ENCODE peak calls at places on chromosomes 3 and 15, in four cellular contexts. D, L, C and I are unnamed samples.

GRCh38 chr3:174100744-174101143 is 703.2 kb downstream of the NLGN1 start:
- DNase-seq in L (no peak), C (no peak), D (no peak), I (no peak)

GRCh38 chr15:34987182-34987488 is 952 bp downstream of the ZNF770 start:
- DNase-seq in C (no peak), L (no peak), D (no peak), I (no peak)

GRCh38 chr3:14126017-14126902 is 1.4 kb downstream of the TMEM43 start:
- DNase-seq in L (peak), D (peak), C (no peak), I (no peak)

GRCh38 chr15:62218841-62219240 is 53.8 kb upstream of the C2CD4B start:
- DNase-seq in C (no peak), D (no peak), L (no peak), I (no peak)

GRCh38 chr3:143037867-143038266 is 36.5 kb downstream of the U2SURP start:
- DNase-seq in D (no peak), C (no peak), L (no peak), I (no peak)

GRCh38 chr15:41043276-41043675 is 72.8 kb downstream of the INO80 start:
- DNase-seq in L (no peak), C (no peak), D (no peak), I (peak)

GRCh38 chr3:88362428-88362827 is 212.7 kb downstream of the C3orf38 start:
- DNase-seq in C (no peak), L (no peak), D (no peak), I (no peak)

GRCh38 chr15:44147636-44148035 is 47.4 kb downstream of the FRMD5 start:
- DNase-seq in D (no peak), L (no peak), C (no peak), I (no peak)

GRCh38 chr3:73637042-73637441 is 12.3 kb upstream of the PDZRN3 start:
- DNase-seq in L (no peak), C (no peak), D (no peak), I (no peak)

GRCh38 chr3:189871384-189871783 is 240.2 kb downstream of the TP63 start:
- DNase-seq in L (no peak), C (no peak), D (no peak), I (no peak)

GRCh38 chr3:99627062-99627826 is 11.2 kb upstream of the COL8A1 start:
- DNase-seq in C (no peak), D (no peak), L (no peak), I (no peak)

GRCh38 chr15:100947760-100948429 is 28.7 kb downstream of the LRRK1 start:
- DNase-seq in D (no peak), C (no peak), L (no peak), I (no peak)

GRCh38 chr15:69679623-69680228 is 227.1 kb downstream of the RPLP1 start:
- DNase-seq in D (no peak), C (no peak), L (no peak), I (no peak)

GRCh38 chr15:101410612-101411011 is 78.9 kb downstream of the PCSK6 start:
- DNase-seq in L (peak), C (no peak), D (no peak), I (no peak)

GRCh38 chr3:47799733-47800132 is 3.2 kb upstream of the DHX30 start:
- DNase-seq in L (no peak), D (no peak), C (no peak), I (no peak)

GRCh38 chr3:63061449-63061848 is 186.2 kb upstream of the CADPS start:
- DNase-seq in L (no peak), D (no peak), C (no peak), I (no peak)

GRCh38 chr15:40830884-40831283 is 2.4 kb upstream of the PPP1R14D start:
- DNase-seq in L (no peak), C (no peak), D (no peak), I (no peak)

GRCh38 chr3:48474619-48475018 is 28.1 kb downstream of the ATRIP start:
- DNase-seq in C (no peak), D (no peak), L (no peak), I (no peak)

GRCh38 chr3:140777631-140778030 is 99.8 kb downstream of the TRIM42 start:
- DNase-seq in D (no peak), C (no peak), L (no peak), I (no peak)

GRCh38 chr3:18302517-18302916 is 122.6 kb downstream of the SATB1 start:
- DNase-seq in D (no peak), L (no peak), C (no peak), I (no peak)

GRCh38 chr3:148873270-148873927 is 8.3 kb downstream of the CPA3 start:
- DNase-seq in L (no peak), D (no peak), C (no peak), I (no peak)

GRCh38 chr15:85379403-85380131 is 836 bp upstream of the AKAP13 start:
- DNase-seq in D (peak), L (no peak), C (no peak), I (no peak)

GRCh38 chr15:77120576-77120975 is 49.7 kb upstream of the TSPAN3 start:
- DNase-seq in L (no peak), C (no peak), D (no peak), I (no peak)

GRCh38 chr3:79019137-79019923 is 748.5 kb downstream of the ROBO1 start:
- DNase-seq in L (peak), D (no peak), C (peak), I (peak)

GRCh38 chr3:118550122-118550521 is 484.5 kb downstream of the IGSF11 start:
- DNase-seq in L (no peak), D (no peak), C (no peak), I (no peak)

GRCh38 chr15:70318996-70319465 is 221.3 kb upstream of the TLE3 start:
- DNase-seq in D (no peak), L (no peak), C (no peak), I (peak)

GRCh38 chr3:172685331-172686214 is 25.3 kb downstream of the NCEH1 start:
- DNase-seq in C (no peak), L (no peak), D (no peak), I (no peak)

GRCh38 chr3:183698760-183699159 is 1.2 kb downstream of the YEATS2 start:
- DNase-seq in L (no peak), D (peak), C (no peak), I (no peak)
- H3K4me3 ChIP-seq in L (peak), D (peak), C (peak), I (peak)

GRCh38 chr3:183811638-183812037 is 13.7 kb downstream of the MAP6D1 start:
- DNase-seq in C (no peak), L (no peak), D (no peak), I (no peak)

GRCh38 chr3:183810643-183811594 is 14.5 kb downstream of the MAP6D1 start:
- DNase-seq in D (no peak), L (no peak), C (no peak), I (no peak)

GRCh38 chr3:183815565-183815943 is 9.8 kb downstream of the MAP6D1 start:
- DNase-seq in L (no peak), C (no peak), D (no peak), I (no peak)

GRCh38 chr3:183814240-183814639 is 11.1 kb downstream of the MAP6D1 start:
- DNase-seq in D (no peak), L (no peak), C (no peak), I (no peak)

DNA sequence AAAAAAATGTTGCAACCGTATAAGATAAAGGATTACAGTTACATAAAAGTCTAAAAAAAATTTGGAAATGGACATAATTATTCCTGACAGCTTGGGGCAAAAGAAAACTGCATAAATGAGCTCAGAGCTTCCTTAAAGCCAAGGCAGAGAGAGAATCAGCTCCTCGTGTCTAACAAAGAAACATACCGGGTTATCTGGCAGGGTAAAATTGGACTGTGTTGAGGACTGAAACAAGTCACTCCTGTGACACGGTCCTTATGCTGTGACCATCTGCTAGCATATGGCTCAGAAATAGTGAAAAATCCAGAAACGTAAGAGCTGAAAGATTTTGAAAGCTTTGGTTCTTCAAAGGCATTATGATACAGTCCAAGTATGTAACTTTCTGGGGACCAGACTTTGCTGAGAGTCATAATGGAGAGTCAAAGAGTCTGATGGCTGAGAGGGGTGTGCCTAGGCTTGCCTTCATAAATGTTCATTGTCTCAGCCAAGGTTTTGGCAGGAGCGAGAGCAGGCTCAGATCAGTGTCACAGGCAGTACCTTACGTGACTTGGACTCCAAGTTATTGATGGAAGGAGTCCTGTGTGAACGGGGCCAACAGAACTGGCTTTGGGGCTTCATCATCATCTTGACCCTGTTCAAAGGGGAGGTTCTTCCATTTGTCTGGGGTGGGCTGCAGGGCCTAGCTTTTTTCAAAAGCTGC is 12.5 kb downstream of the MAP6D1 start:
- DNase-seq in D (no peak), C (no peak), L (no peak), I (no peak)
- H3K4me3 ChIP-seq in D (no peak), C (no peak), L (no peak), I (no peak)

GRCh38 chr15:92906563-92907081 is 6.5 kb downstream of the CHD2 start:
- DNase-seq in L (no peak), D (no peak), C (no peak), I (no peak)

GRCh38 chr15:92908369-92909057 is 8.4 kb downstream of the CHD2 start:
- DNase-seq in L (no peak), C (no peak), D (no peak), I (no peak)

GRCh38 chr15:92909131-92909781 is 9.1 kb downstream of the CHD2 start:
- DNase-seq in L (no peak), C (no peak), D (no peak), I (no peak)

GRCh38 chr15:92907229-92907628 is 7.1 kb downstream of the CHD2 start:
- DNase-seq in C (no peak), D (no peak), L (no peak), I (no peak)

DNA sequence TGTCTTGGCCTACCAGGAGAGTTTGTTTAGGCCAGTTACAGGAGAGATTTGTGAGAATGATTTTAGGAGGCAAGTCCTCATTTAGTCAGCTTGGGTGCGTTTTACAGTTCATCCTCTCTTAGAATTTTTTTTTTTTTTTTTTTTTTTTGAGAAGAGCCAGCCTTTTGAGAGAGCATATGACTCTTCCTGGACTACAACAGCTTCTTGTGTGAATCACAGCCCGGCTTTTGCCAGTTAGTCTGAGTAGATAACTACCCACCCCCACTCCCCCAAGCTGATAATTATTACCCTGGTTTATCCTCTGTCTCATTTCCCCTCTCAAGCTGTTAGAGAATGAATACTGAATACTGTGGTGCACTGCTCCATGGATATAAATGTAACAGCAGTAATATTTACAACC is 7.8 kb downstream of the CHD2 start:
- DNase-seq in D (no peak), L (no peak), C (no peak), I (peak)
- H3K4me3 ChIP-seq in D (no peak), L (peak), C (no peak), I (peak)

DNA sequence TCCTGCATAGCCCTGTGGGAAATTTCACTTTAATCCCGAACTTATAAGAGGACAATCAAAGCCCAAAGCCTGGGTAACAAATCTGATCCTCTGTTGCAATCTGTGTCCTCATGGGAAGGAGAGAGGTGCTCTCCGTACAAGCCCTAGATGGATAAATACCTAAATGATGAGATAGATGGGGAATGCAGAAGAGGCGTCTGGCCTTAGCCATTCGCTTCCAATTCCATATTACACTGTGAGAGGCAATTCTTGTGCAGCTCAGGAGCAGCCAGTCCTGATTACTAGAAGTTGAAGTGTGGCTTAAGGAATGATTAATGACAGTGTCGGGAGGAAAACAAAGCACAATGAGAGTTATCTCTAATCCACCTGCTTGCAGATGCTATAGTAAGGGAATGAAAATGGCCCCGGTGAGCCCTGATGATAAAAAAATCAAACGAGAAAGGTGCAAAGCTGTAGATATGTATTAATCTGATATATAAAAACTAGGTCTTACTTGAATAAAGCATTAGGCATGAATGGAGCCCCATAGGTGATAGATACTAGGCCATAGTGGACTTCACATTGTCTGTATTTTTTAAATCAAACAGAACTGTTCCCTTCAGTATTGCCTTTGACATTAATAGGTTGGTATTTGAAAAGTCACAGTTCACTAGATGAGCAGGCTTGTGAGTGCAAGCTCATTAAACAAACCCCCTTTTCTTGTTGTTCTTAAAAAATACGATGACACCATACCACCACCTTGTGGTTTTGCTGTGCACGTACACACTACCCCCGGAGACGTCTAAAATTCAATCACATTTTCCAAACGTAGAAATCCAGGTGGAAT is 54.2 kb upstream of the TMCO5A start:
- DNase-seq in L (no peak), D (no peak), C (no peak), I (peak)
- H3K4me3 ChIP-seq in L (no peak), D (no peak), C (no peak), I (no peak)

DNA sequence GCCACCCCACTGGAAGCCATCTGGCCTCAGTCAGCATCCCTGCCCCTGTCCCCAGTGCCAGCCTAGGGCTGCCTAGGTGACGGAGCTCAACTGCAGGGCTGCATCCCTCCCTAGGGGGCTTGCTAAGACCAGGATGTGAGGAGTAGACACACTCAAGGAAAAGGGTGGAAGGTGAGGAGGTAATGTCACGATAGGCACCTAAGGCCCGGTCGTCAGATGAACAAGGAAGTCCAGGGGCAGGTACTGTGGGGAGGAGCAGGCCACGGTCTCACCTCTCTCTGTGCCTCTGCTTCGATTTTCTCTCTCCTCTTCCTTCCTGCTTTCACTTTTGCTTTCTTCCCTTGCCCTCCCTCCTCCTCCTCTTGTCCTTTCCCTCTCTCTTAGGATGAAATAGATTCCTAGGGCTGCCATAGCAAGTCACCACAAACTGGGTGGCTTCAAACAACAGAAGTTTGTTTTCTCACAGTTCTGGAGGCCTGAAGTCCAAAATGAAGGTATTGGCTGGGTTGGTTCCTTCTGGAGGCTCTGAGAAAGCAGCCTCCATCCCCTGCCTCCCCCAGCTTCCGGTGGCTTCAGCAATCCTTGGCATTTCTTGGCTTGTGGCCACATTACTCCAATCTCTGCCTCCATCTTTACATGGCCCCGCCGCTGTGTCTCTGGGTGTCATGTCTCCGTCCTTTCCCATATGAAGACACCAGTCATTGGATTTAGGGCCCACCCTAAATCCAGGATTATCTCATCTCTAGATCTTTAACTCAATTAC is 298.2 kb downstream of the SHQ1 start:
- DNase-seq in D (no peak), L (no peak), C (no peak), I (no peak)
- H3K4me3 ChIP-seq in D (no peak), L (no peak), C (no peak), I (peak)

DNA sequence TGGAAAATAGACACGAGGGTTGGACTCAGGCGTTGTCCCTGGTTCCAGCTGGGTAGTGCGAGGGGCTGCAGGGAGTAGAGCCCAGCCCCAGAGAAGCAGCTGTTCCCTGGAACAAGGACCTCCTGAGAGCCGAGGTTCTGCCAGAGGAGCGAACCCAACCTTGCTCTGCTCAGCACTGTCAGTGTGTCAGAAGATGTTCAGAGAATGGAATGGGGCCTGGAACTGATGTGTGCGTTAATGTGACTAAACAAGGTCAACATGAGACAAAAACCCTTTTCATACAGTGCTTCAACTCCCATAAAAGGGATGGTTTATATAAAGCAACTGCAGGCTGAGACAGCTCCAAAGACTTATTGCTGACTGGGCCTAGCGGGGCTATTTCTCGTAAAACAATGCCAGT is 35.5 kb upstream of the HACD2 start:
- DNase-seq in C (no peak), L (no peak), D (no peak), I (peak)
- H3K4me3 ChIP-seq in C (no peak), L (no peak), D (no peak), I (peak)

GRCh38 chr15:92650256-92650655 is 5.3 kb downstream of the FAM174B start:
- DNase-seq in D (no peak), C (no peak), L (no peak), I (no peak)
- H3K4me3 ChIP-seq in D (no peak), C (no peak), L (no peak), I (no peak)

GRCh38 chr3:52539010-52539653 is 2.7 kb downstream of the UQCC5 start:
- DNase-seq in C (no peak), L (no peak), D (peak), I (no peak)
- H3K4me3 ChIP-seq in C (no peak), L (peak), D (peak), I (no peak)

GRCh38 chr3:100869787-100870186 is 123.4 kb downstream of the ABI3BP start:
- DNase-seq in D (no peak), C (no peak), L (no peak), I (no peak)
- H3K4me3 ChIP-seq in D (no peak), C (no peak), L (no peak), I (no peak)

GRCh38 chr3:186986406-186986805 is 56.1 kb downstream of the ST6GAL1 start:
- DNase-seq in D (no peak), L (no peak), C (no peak), I (no peak)
- H3K4me3 ChIP-seq in D (no peak), L (peak), C (no peak), I (no peak)